ENCODE peak calls at places on chromosomes 2 and 18, in seven cellular contexts. R is endodermal cell, L is ascending aorta, S is left ventricle myocardium inferior, G is A673, P is HCT116, T is SK-N-MC. W is an unnamed sample.

GRCh38 chr2:164178835-164179470 is 442.3 kb downstream of the GRB14 start:
- DNase-seq in P (no peak), L (no peak), R (no peak), G (no peak), S (no peak), T (no peak), W (no peak)

GRCh38 chr2:2018713-2019410 is 274.5 kb upstream of the PXDN start:
- DNase-seq in L (no peak), G (no peak), R (peak), T (no peak), P (no peak), S (no peak), W (no peak)

GRCh38 chr2:12192762-12193161 is 446.3 kb downstream of the LPIN1 start:
- DNase-seq in T (peak), L (no peak), R (no peak), P (no peak), S (no peak), G (peak), W (no peak)

GRCh38 chr2:60629263-60629662 is 75.8 kb upstream of the BCL11A start:
- DNase-seq in S (no peak), T (no peak), R (no peak), G (no peak), L (no peak), P (no peak), W (no peak)

GRCh38 chr2:84846041-84846663 is 34.7 kb downstream of the TRABD2A start:
- DNase-seq in P (no peak), G (no peak), L (no peak), R (peak), S (no peak), T (no peak), W (no peak)

GRCh38 chr18:27778441-27778840 is 398.5 kb downstream of the CDH2 start:
- DNase-seq in S (no peak), R (no peak), L (no peak), P (no peak), G (no peak), T (no peak), W (no peak)

GRCh38 chr2:71888741-71889445 is 258.8 kb downstream of the CYP26B1 start:
- DNase-seq in T (no peak), R (peak), P (no peak), G (no peak), S (no peak), L (no peak), W (no peak)

GRCh38 chr18:68985172-68985820 is 187.4 kb downstream of the CCDC102B start:
- DNase-seq in R (no peak), P (no peak), T (no peak), S (no peak), L (no peak), G (no peak), W (no peak)

GRCh38 chr2:127154985-127155650 is 48.2 kb upstream of the BIN1 start:
- DNase-seq in G (no peak), L (no peak), R (no peak), S (no peak), T (peak), P (no peak), W (no peak)

GRCh38 chr18:51051105-51051712 is 21.2 kb downstream of the SMAD4 start:
- DNase-seq in T (no peak), R (no peak), L (no peak), S (no peak), P (peak), G (peak), W (no peak)

GRCh38 chr2:207603486-207603885 is 21.7 kb downstream of the METTL21A start:
- DNase-seq in P (no peak), S (no peak), R (no peak), T (no peak), G (no peak), L (no peak), W (no peak)

GRCh38 chr2:196927318-196928225 is 1.1 kb upstream of the PGAP1 start:
- DNase-seq in L (no peak), R (no peak), G (peak), P (no peak), S (no peak), T (no peak), W (peak)

GRCh38 chr2:57881998-57882884 is 164.4 kb upstream of the VRK2 start:
- DNase-seq in L (no peak), S (no peak), G (no peak), T (no peak), P (peak), R (no peak), W (no peak)

GRCh38 chr2:239937866-239938640 is 87.1 kb downstream of the NDUFA10 start:
- DNase-seq in G (no peak), S (peak), L (no peak), R (peak), T (no peak), P (no peak), W (no peak)

GRCh38 chr2:112621792-112622527 is 23.8 kb upstream of the SLC20A1 start:
- DNase-seq in T (no peak), P (no peak), R (peak), S (no peak), G (peak), L (no peak), W (no peak)

GRCh38 chr2:36449943-36450392 is 94.4 kb downstream of the CRIM1 start:
- DNase-seq in P (no peak), S (no peak), G (no peak), R (no peak), L (no peak), T (no peak), W (no peak)

GRCh38 chr18:79924814-79925655 is 26.4 kb downstream of the SLC66A2 start:
- DNase-seq in L (no peak), G (no peak), T (no peak), R (peak), P (no peak), S (no peak), W (no peak)

GRCh38 chr2:71658771-71659170 is 205.4 kb downstream of the DYSF start:
- DNase-seq in S (no peak), R (no peak), G (no peak), L (no peak), T (no peak), P (no peak), W (no peak)

GRCh38 chr2:151305129-151305691 is 15.7 kb upstream of the NMI start:
- DNase-seq in R (no peak), L (no peak), P (no peak), T (no peak), G (no peak), S (no peak), W (no peak)

GRCh38 chr2:421406-421805 is 133.5 kb upstream of the ALKAL2 start:
- DNase-seq in P (no peak), G (no peak), R (peak), S (no peak), L (no peak), T (no peak), W (no peak)

GRCh38 chr18:79937103-79937860 is 14.2 kb downstream of the SLC66A2 start:
- DNase-seq in T (no peak), L (no peak), S (no peak), G (no peak), P (no peak), R (peak), W (no peak)

GRCh38 chr18:57051586-57052044 is 95.3 kb upstream of the BOD1L2 start:
- DNase-seq in S (no peak), L (no peak), P (no peak), T (no peak), G (no peak), R (no peak), W (no peak)

GRCh38 chr2:158716091-158716815 is 78.9 kb upstream of the DAPL1 start:
- DNase-seq in T (no peak), S (peak), L (no peak), R (no peak), G (no peak), P (no peak), W (no peak)

DNA sequence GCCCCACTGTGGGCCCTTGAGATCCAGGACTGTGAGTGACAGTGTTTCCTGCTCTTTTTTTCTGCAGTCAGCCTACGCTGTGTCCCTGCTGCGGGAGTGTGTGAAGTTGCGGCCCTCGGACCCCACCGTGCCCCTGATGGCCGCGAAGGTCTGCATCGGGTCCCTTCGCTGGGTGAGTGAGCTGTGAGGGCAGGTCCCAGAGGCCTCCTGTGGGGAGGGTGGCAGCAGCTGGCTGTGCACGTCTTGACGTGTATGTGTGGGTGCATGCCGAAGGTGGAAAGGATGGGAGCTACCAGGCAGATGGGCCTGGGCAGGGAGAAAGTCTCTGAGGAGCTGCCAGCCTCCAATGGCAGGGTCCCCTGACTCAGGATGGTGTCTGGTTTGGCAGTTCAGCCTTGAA is 95.7 kb upstream of the MCFD2 start:
- DNase-seq in P (no peak), R (no peak), L (no peak), T (no peak), G (no peak), S (no peak), W (no peak)
- H3K27ac ChIP-seq in P (no peak), R (no peak), L (no peak), T (no peak), G (no peak), S (peak), W (no peak)

DNA sequence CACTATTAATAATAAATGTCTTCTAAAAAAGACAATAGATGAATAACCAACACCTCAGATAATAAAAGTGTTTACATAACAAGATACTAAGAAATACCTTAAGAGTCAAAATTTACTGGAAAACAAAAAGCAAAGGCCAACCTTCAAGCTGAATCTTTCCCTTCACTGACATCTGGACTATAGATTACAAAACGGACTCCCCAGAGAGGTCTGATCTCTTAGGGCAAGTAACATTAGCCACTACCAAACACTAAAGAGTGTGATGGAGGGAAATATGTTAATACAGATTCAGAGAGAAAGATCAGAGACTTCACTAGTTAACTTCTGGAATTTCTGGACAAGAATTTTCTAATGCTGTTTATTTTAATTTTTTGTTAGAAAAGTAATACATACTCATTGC is 13.9 kb downstream of the CLASP1 start:
- DNase-seq in T (no peak), P (no peak), L (no peak), G (no peak), S (no peak), R (no peak), W (no peak)
- H3K27ac ChIP-seq in T (peak), P (peak), L (no peak), G (no peak), S (peak), R (no peak), W (peak)

GRCh38 chr2:227862741-227863588 is 8.5 kb upstream of the DAW1 start:
- DNase-seq in P (peak), L (no peak), R (peak), S (no peak), T (no peak), G (peak), W (peak)

GRCh38 chr2:227861011-227861410 is 10.4 kb upstream of the DAW1 start:
- DNase-seq in L (no peak), T (no peak), R (no peak), S (no peak), G (peak), P (no peak), W (no peak)

GRCh38 chr2:227862227-227862740 is 9.1 kb upstream of the DAW1 start:
- DNase-seq in S (no peak), R (no peak), T (peak), L (no peak), P (peak), G (peak), W (no peak)

GRCh38 chr2:227856697-227857096 is 14.7 kb upstream of the DAW1 start:
- DNase-seq in T (no peak), R (no peak), P (no peak), L (no peak), G (no peak), S (no peak), W (no peak)

GRCh38 chr2:227860116-227860724 is 11.2 kb upstream of the DAW1 start:
- DNase-seq in P (no peak), S (no peak), L (no peak), R (no peak), G (no peak), T (no peak), W (no peak)
- H3K27ac ChIP-seq in P (no peak), S (no peak), L (peak), R (no peak), G (no peak), T (no peak), W (peak)

DNA sequence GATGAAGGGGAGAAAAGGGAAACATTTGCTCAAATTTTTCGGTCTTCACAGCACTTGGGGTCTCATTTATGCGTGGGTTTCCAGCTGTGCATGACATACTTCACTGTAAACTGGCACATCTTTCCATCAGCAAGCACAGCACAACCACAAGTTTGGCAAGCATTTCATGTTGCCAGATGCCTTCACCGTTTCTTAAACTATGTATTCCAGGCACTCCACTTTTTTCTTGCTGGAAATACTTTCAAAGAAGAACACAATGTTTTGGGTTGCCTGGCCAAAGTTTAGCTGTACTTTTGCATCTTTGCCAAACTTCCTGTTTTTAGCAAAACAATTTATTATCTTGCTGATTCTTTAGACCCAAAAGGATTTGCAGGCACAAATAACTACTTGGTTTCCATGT is 194.6 kb upstream of the MEIS1 start:
- DNase-seq in T (no peak), S (no peak), G (no peak), R (no peak), L (no peak), P (no peak), W (no peak)
- H3K27ac ChIP-seq in T (no peak), S (peak), G (no peak), R (no peak), L (no peak), P (no peak), W (no peak)